ENCODE peak calls at places on chromosomes 3 and 15, in nine cellular contexts. N, I, D, W, X, C, F, T and A are unnamed samples. For H3K4me1, the result is how much of the 10 kb centered on the place peaks cover.

GRCh38 chr3:27577504-27577903 is 93.3 kb upstream of the SLC4A7 start:
- DNase-seq in N (no peak), I (no peak), D (no peak), W (no peak), X (no peak), C (no peak), F (no peak), T (no peak), A (no peak)

GRCh38 chr3:143302638-143303171 is 183.1 kb downstream of the CHST2 start:
- DNase-seq in N (no peak), I (no peak), D (peak), W (peak), X (peak), C (no peak), F (peak), T (no peak), A (no peak)

GRCh38 chr3:186643493-186643892 is 3.3 kb downstream of the FETUB start:
- DNase-seq in N (no peak), I (no peak), D (no peak), W (no peak), X (no peak), C (no peak), F (no peak), T (no peak), A (no peak)

GRCh38 chr15:27671794-27672438 is 427.2 kb downstream of the OCA2 start:
- DNase-seq in N (no peak), I (no peak), D (no peak), W (no peak), X (no peak), C (no peak), F (no peak), T (no peak), A (no peak)

GRCh38 chr3:88203537-88204143 is 53.9 kb downstream of the C3orf38 start:
- DNase-seq in N (peak), I (peak), D (peak), W (peak), X (peak), C (peak), F (peak), T (peak), A (no peak)

GRCh38 chr15:88897456-88898194 is 2.3 kb upstream of the HAPLN3 start:
- DNase-seq in N (peak), I (no peak), D (peak), W (peak), X (peak), C (peak), F (peak), T (peak), A (peak)

GRCh38 chr3:98730338-98730737 is 32.8 kb upstream of the ST3GAL6 start:
- DNase-seq in N (no peak), I (no peak), D (peak), W (no peak), X (peak), C (no peak), F (no peak), T (no peak), A (no peak)

GRCh38 chr15:58608711-58609110 is 140.8 kb downstream of the ADAM10 start:
- DNase-seq in N (no peak), I (no peak), D (no peak), W (no peak), X (no peak), C (no peak), F (peak), T (no peak), A (no peak)

GRCh38 chr15:74396445-74397238 is 29.2 kb upstream of the CYP11A1 start:
- DNase-seq in N (no peak), I (no peak), D (peak), W (peak), X (no peak), C (no peak), F (no peak), T (no peak), A (no peak)

GRCh38 chr3:24508423-24508839 is 13.8 kb upstream of the THRB start:
- DNase-seq in N (no peak), I (no peak), D (no peak), W (no peak), X (no peak), C (no peak), F (no peak), T (no peak), A (no peak)

GRCh38 chr15:42123546-42123945 is 29.2 kb upstream of the PLA2G4D start:
- DNase-seq in N (no peak), I (no peak), D (no peak), W (no peak), X (no peak), C (no peak), F (no peak), T (no peak), A (no peak)

GRCh38 chr3:24315991-24316390 is 178.7 kb downstream of the THRB start:
- DNase-seq in N (no peak), I (no peak), D (no peak), W (no peak), X (no peak), C (no peak), F (no peak), T (no peak), A (no peak)

GRCh38 chr3:3165650-3166049 is 13.8 kb downstream of the CRBN start:
- DNase-seq in N (no peak), I (no peak), D (no peak), W (no peak), X (no peak), C (no peak), F (no peak), T (no peak), A (no peak)

GRCh38 chr3:24519368-24520100 is 24.9 kb upstream of the THRB start:
- DNase-seq in N (peak), I (no peak), D (no peak), W (no peak), X (no peak), C (no peak), F (peak), T (no peak), A (no peak)

GRCh38 chr3:141471160-141471559 is 15.7 kb upstream of the RASA2 start:
- DNase-seq in N (no peak), I (no peak), D (no peak), W (no peak), X (no peak), C (no peak), F (peak), T (no peak), A (no peak)

GRCh38 chr15:31887246-31887645 is 143.1 kb upstream of the CHRNA7 start:
- DNase-seq in N (no peak), I (no peak), D (no peak), W (no peak), X (no peak), C (no peak), F (no peak), T (no peak), A (no peak)

GRCh38 chr3:52041118-52041847 is 15.1 kb downstream of the DUSP7 start:
- DNase-seq in N (peak), I (no peak), D (no peak), W (no peak), X (no peak), C (no peak), F (no peak), T (no peak), A (no peak)

GRCh38 chr3:147409143-147410121 is at the start of gene ZIC1:
- DNase-seq in N (peak), I (peak), D (no peak), W (no peak), X (no peak), C (no peak), F (no peak), T (no peak), A (no peak)

GRCh38 chr3:72299321-72299802 is 514.4 kb upstream of the PROK2 start:
- DNase-seq in N (no peak), I (no peak), D (no peak), W (no peak), X (no peak), C (no peak), F (no peak), T (no peak), A (no peak)

GRCh38 chr15:56537881-56538280 is 72.9 kb upstream of the MNS1 start:
- DNase-seq in N (no peak), I (no peak), D (no peak), W (peak), X (peak), C (peak), F (no peak), T (no peak), A (peak)

GRCh38 chr15:96160800-96161199 is 169.7 kb upstream of the NR2F2 start:
- DNase-seq in N (no peak), I (no peak), D (no peak), W (no peak), X (no peak), C (no peak), F (no peak), T (no peak), A (no peak)

GRCh38 chr3:10189557-10190374 is 25.0 kb downstream of the IRAK2 start:
- DNase-seq in N (peak), I (no peak), D (peak), W (peak), X (peak), C (peak), F (no peak), T (no peak), A (no peak)
- H3K4me1 ChIP-seq in N (under half), I (under half), D (half or more), W (under half), X (under half), C (half or more), F (under half), T (under half), A (half or more)

GRCh38 chr15:100725121-100726069 is 123.0 kb downstream of the ASB7 start:
- DNase-seq in N (no peak), I (no peak), D (no peak), W (no peak), X (no peak), C (no peak), F (peak), T (no peak), A (no peak)
- H3K27ac ChIP-seq in N (no peak), I (no peak), D (peak), W (no peak), X (no peak), C (no peak), F (peak), T (no peak), A (no peak)

GRCh38 chr3:13526626-13526949 is 22.3 kb upstream of the FBLN2 start:
- DNase-seq in N (no peak), I (no peak), D (no peak), W (no peak), X (peak), C (no peak), F (no peak), T (no peak), A (no peak)

GRCh38 chr3:13530241-13531009 is 18.5 kb upstream of the FBLN2 start:
- DNase-seq in N (no peak), I (no peak), D (no peak), W (no peak), X (peak), C (no peak), F (no peak), T (no peak), A (no peak)

GRCh38 chr3:13525827-13526625 is 22.9 kb upstream of the FBLN2 start:
- DNase-seq in N (no peak), I (peak), D (no peak), W (no peak), X (no peak), C (no peak), F (no peak), T (no peak), A (no peak)

GRCh38 chr3:13529196-13529975 is 19.5 kb upstream of the FBLN2 start:
- DNase-seq in N (no peak), I (no peak), D (no peak), W (no peak), X (no peak), C (no peak), F (no peak), T (no peak), A (no peak)

GRCh38 chr3:13528217-13528801 is 20.6 kb upstream of the FBLN2 start:
- DNase-seq in N (no peak), I (peak), D (no peak), W (no peak), X (peak), C (no peak), F (peak), T (no peak), A (no peak)
- H3K4me3 ChIP-seq in N (no peak), I (no peak), D (no peak), W (no peak), X (no peak), C (no peak), F (no peak), T (no peak), A (no peak)

GRCh38 chr15:45089712-45090373 is 24.1 kb downstream of the DUOX2 start:
- DNase-seq in N (no peak), I (no peak), D (no peak), W (no peak), X (no peak), C (no peak), F (peak), T (no peak), A (no peak)

GRCh38 chr15:45083223-45083622 is 30.7 kb downstream of the DUOX2 start:
- DNase-seq in N (no peak), I (no peak), D (no peak), W (no peak), X (no peak), C (no peak), F (no peak), T (no peak), A (no peak)

GRCh38 chr15:45087513-45087912 is 26.5 kb downstream of the DUOX2 start:
- DNase-seq in N (no peak), I (no peak), D (no peak), W (no peak), X (no peak), C (no peak), F (no peak), T (no peak), A (no peak)

GRCh38 chr15:45088801-45089711 is 24.9 kb downstream of the DUOX2 start:
- DNase-seq in N (no peak), I (no peak), D (no peak), W (no peak), X (no peak), C (no peak), F (peak), T (no peak), A (no peak)

GRCh38 chr15:45084163-45084562 is 29.8 kb downstream of the DUOX2 start:
- DNase-seq in N (no peak), I (no peak), D (no peak), W (no peak), X (no peak), C (no peak), F (no peak), T (no peak), A (no peak)
- H3K4me1 ChIP-seq in N (under half), I (under half), D (under half), W (under half), X (under half), C (under half), F (under half), T (under half), A (under half)

DNA sequence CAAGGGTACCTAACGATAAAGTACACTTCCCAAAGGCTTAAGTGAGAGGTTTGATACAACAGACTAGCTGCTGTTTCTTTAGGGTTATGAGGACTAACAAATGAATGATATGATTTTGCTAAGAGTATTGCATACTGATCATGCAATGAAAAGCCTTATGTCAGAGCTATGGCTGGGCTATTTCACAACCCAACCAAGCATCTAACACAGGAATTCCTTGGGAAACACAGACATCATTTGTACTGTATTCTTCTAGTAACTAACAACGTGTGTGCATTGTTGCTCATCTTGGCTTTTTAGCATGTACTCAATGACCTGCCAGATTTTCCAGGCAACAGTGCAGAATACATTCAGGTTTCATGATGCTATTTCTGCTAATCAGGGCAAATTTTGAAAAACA is 19.4 kb downstream of the PDZRN3 start:
- DNase-seq in N (no peak), I (no peak), D (no peak), W (no peak), X (no peak), C (no peak), F (peak), T (no peak), A (no peak)
- H3K27ac ChIP-seq in N (no peak), I (no peak), D (no peak), W (no peak), X (no peak), C (peak), F (no peak), T (no peak), A (no peak)

GRCh38 chr3:185283374-185283935 is 29.6 kb upstream of the EHHADH start:
- DNase-seq in N (no peak), I (no peak), D (no peak), W (no peak), X (no peak), C (no peak), F (peak), T (no peak), A (no peak)

GRCh38 chr3:185282696-185283373 is 29.0 kb upstream of the EHHADH start:
- DNase-seq in N (peak), I (peak), D (peak), W (peak), X (peak), C (peak), F (peak), T (peak), A (peak)

GRCh38 chr3:185276415-185276814 is 22.6 kb upstream of the EHHADH start:
- DNase-seq in N (no peak), I (no peak), D (no peak), W (no peak), X (no peak), C (no peak), F (no peak), T (no peak), A (no peak)

GRCh38 chr3:185279582-185280138 is 25.8 kb upstream of the EHHADH start:
- DNase-seq in N (no peak), I (no peak), D (no peak), W (no peak), X (no peak), C (no peak), F (no peak), T (no peak), A (no peak)

DNA sequence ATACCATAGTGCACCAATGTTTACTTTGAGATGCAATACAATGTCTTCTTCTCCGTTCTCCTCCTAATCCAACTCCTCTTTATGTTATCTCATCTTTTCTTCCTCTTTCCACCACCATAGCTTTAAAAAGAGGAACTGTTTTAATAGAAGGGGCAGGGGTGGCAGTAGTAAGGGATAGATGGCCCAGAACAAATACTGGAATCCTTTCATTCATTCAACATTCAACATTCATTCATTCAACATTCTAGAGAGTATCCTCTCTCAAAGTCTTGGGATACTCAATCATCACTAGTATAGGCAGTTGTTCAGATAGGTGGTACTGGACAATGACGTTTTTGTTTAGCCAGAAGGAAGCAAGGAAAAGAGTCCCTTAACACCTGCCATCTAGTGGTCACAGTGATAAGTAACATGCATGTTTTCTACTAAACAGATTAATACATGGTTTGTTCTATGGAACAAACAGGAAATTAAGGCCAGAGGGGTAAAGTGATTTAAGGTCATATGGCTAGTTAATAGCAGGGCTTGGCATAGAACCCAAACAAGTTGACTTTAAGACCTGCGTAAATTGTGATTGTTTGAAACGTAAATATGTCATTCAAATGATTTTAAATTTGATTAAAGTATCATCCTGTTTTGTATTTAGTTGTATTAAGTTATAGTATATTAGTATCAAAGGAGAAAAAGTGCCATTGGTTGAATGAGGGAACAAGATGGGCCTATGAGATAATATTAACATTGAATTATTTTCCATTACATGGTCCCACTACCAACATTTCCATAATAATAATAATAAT is 26.9 kb upstream of the EHHADH start:
- DNase-seq in N (no peak), I (no peak), D (no peak), W (no peak), X (no peak), C (no peak), F (peak), T (no peak), A (peak)
- H3K4me3 ChIP-seq in N (no peak), I (no peak), D (no peak), W (no peak), X (no peak), C (no peak), F (no peak), T (no peak), A (no peak)

DNA sequence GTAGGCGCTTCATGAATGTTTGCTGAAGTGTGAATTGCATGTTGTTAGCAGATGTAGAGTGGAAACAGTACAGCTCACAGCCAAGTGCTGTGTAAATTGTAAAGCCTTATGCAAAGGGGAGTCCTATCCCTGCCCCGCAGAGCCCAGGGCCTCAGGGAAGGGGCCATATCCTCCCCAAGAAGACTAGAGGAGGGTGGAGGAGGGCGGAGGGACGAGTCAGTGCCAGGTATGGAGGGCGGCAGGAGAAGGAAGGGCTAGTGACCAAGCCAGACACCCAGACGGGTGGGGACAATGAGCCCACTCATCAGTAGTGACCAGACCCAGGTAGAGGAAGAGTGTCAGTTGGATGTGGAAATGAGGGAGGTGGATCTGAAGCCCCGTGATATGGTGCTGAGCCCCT is 45.2 kb downstream of the ZNF710 start:
- DNase-seq in N (no peak), I (no peak), D (no peak), W (no peak), X (no peak), C (no peak), F (no peak), T (no peak), A (no peak)
- H3K4me1 ChIP-seq in N (under half), I (under half), D (under half), W (under half), X (under half), C (under half), F (under half), T (under half), A (under half)

GRCh38 chr3:132435239-132435910 is 18.1 kb downstream of the DNAJC13 start:
- DNase-seq in N (no peak), I (no peak), D (no peak), W (no peak), X (no peak), C (no peak), F (no peak), T (no peak), A (no peak)

GRCh38 chr3:132432639-132433038 is 15.3 kb downstream of the DNAJC13 start:
- DNase-seq in N (no peak), I (no peak), D (peak), W (no peak), X (no peak), C (no peak), F (peak), T (no peak), A (peak)

GRCh38 chr3:132435911-132436425 is 18.7 kb downstream of the DNAJC13 start:
- DNase-seq in N (no peak), I (no peak), D (no peak), W (no peak), X (no peak), C (no peak), F (peak), T (no peak), A (no peak)

DNA sequence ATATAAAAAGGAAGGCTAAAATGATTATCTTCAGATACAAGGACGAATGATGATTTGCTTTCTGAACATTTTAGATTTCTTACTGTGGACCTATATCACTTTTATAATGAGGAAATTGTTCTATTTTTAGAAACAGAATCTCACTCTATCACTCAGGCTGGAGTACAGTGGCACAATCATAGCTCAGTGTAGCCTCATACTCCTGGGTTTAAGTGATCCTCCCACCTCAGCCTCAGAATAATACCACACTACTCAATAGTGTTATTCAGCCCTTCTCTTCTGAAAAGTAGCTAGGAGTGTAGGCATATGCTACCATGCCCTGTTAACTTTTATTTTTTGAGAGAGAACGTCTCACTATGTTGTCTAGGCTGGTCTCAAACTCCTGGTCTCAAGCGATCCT is 15.8 kb downstream of the DNAJC13 start:
- DNase-seq in N (no peak), I (no peak), D (no peak), W (no peak), X (no peak), C (no peak), F (peak), T (no peak), A (no peak)
- H3K27ac ChIP-seq in N (no peak), I (no peak), D (peak), W (no peak), X (no peak), C (no peak), F (no peak), T (no peak), A (no peak)